ENCODE peak calls at places on chromosomes 13 and 19, in eight cellular contexts. P, M, A, F, Q, N, O and I are unnamed samples. For H3K27me3, the result is how much of the 10 kb centered on the place peaks cover.

GRCh38 chr19:32224371-32225244 is 120.8 kb upstream of the ZNF507 start:
- DNase-seq in P (peak), M (no peak), F (peak), Q (no peak), N (no peak), O (peak), A (peak), I (peak)

GRCh38 chr13:94065741-94066140 is 413.7 kb downstream of the DCT start:
- DNase-seq in O (no peak), A (no peak), P (no peak), N (no peak), F (no peak), Q (no peak), M (no peak), I (no peak)

GRCh38 chr13:90416519-90416918 is 931.0 kb upstream of the MIR17HG start:
- DNase-seq in F (no peak), P (peak), N (no peak), A (peak), O (no peak), M (no peak), Q (no peak), I (peak)

GRCh38 chr13:71320452-71320851 is 546.6 kb downstream of the DACH1 start:
- DNase-seq in P (no peak), Q (no peak), A (no peak), N (no peak), O (peak), F (peak), M (no peak), I (peak)

GRCh38 chr13:76129305-76130040 is 493.3 kb downstream of the LMO7 start:
- DNase-seq in M (no peak), P (no peak), Q (no peak), A (no peak), O (peak), N (no peak), F (no peak), I (peak)

GRCh38 chr13:73090116-73090811 is 31.5 kb downstream of the KLF5 start:
- DNase-seq in F (peak), Q (no peak), N (no peak), P (peak), O (no peak), M (no peak), A (no peak), I (peak)

GRCh38 chr13:50715402-50716146 is 127.9 kb downstream of the DLEU7 start:
- DNase-seq in O (no peak), M (no peak), N (peak), Q (peak), A (peak), F (no peak), P (peak), I (no peak)

GRCh38 chr13:112968910-112969691 is at the start of gene MCF2L:
- DNase-seq in M (peak), A (peak), P (peak), Q (no peak), O (peak), N (no peak), F (peak), I (peak)

GRCh38 chr13:41557719-41558118 is 100.4 kb downstream of the RGCC start:
- DNase-seq in A (no peak), Q (no peak), F (no peak), O (no peak), P (no peak), M (no peak), N (no peak), I (no peak)

GRCh38 chr13:24053505-24054251 is 106.8 kb upstream of the SPATA13 start:
- DNase-seq in O (peak), A (peak), Q (no peak), F (peak), M (peak), N (no peak), P (peak), I (peak)

GRCh38 chr19:33668968-33669367 is 47.2 kb downstream of the CHST8 start:
- DNase-seq in A (no peak), N (no peak), M (no peak), O (no peak), P (no peak), Q (no peak), F (no peak), I (no peak)

GRCh38 chr13:93466502-93467036 is 240.0 kb downstream of the GPC6 start:
- DNase-seq in N (no peak), F (no peak), O (no peak), P (no peak), Q (no peak), M (no peak), A (no peak), I (no peak)

GRCh38 chr19:5125797-5126497 is 157.0 kb downstream of the KDM4B start:
- DNase-seq in M (no peak), Q (no peak), F (no peak), O (peak), P (no peak), A (no peak), N (no peak), I (peak)

GRCh38 chr13:22665531-22665930 is 515.2 kb upstream of the SGCG start:
- DNase-seq in M (no peak), F (no peak), A (no peak), Q (no peak), N (no peak), O (no peak), P (no peak), I (no peak)

GRCh38 chr13:48094781-48095502 is at the start of gene MED4:
- DNase-seq in F (peak), M (peak), A (peak), Q (peak), N (peak), P (peak), O (peak), I (peak)

GRCh38 chr19:17581211-17581874 is 25.9 kb downstream of the COLGALT1 start:
- DNase-seq in P (no peak), O (no peak), A (no peak), M (no peak), N (no peak), Q (no peak), F (no peak), I (no peak)

GRCh38 chr13:101127741-101128353 is 288.5 kb downstream of the NALCN start:
- DNase-seq in O (peak), F (peak), N (no peak), A (peak), M (no peak), Q (no peak), P (peak), I (peak)

GRCh38 chr19:53849237-53849676 is 18.4 kb upstream of the MYADM start:
- DNase-seq in M (no peak), P (peak), F (no peak), Q (no peak), N (no peak), A (no peak), O (no peak), I (no peak)

GRCh38 chr13:24671367-24672117 is 8.7 kb upstream of the ATP12A start:
- DNase-seq in F (peak), Q (no peak), A (peak), O (peak), P (peak), M (no peak), N (peak), I (peak)

GRCh38 chr13:44879452-44880058 is 109.7 kb downstream of the NUFIP1 start:
- DNase-seq in N (no peak), O (no peak), P (peak), A (no peak), M (no peak), F (peak), Q (no peak), I (peak)

GRCh38 chr13:87779451-87779850 is 108.3 kb downstream of the SLITRK5 start:
- DNase-seq in O (no peak), A (no peak), F (no peak), P (no peak), Q (no peak), M (no peak), N (no peak), I (no peak)

GRCh38 chr19:18401580-18402112 is 4.2 kb upstream of the LRRC25 start:
- DNase-seq in Q (no peak), F (peak), M (no peak), O (peak), A (peak), P (peak), N (peak), I (no peak)

GRCh38 chr13:40666905-40667621 is 622 bp upstream of the FOXO1 start:
- DNase-seq in A (peak), N (peak), M (no peak), Q (no peak), P (peak), F (peak), O (peak), I (peak)

GRCh38 chr13:36275190-36276002 is 22.2 kb downstream of the CCDC169 start:
- DNase-seq in O (peak), Q (no peak), F (no peak), N (peak), M (no peak), A (peak), P (peak), I (peak)

GRCh38 chr19:11288349-11288748 is 7.6 kb upstream of the TSPAN16 start:
- DNase-seq in M (no peak), Q (no peak), F (no peak), A (no peak), O (no peak), P (no peak), N (no peak), I (no peak)

GRCh38 chr19:50204811-50205675 is 1.6 kb downstream of the MYH14 start:
- DNase-seq in Q (no peak), O (peak), P (peak), N (no peak), A (peak), M (peak), F (peak), I (peak)

GRCh38 chr19:39110263-39110967 is 15.2 kb upstream of the PAK4 start:
- DNase-seq in A (peak), F (peak), N (peak), P (peak), O (peak), Q (no peak), M (peak), I (peak)
- H3K27me3 ChIP-seq in A (under half), F (under half), N (half or more), P (under half), O (under half), Q (under half), M (under half), I (under half)

GRCh38 chr19:7829162-7829520 is 877 bp upstream of the EVI5L start:
- DNase-seq in Q (no peak), O (no peak), N (no peak), A (no peak), P (no peak), F (no peak), M (no peak), I (no peak)
- H3K4me3 ChIP-seq in Q (peak), O (peak), N (peak), A (peak), P (no peak), F (peak), M (peak), I (peak)

DNA sequence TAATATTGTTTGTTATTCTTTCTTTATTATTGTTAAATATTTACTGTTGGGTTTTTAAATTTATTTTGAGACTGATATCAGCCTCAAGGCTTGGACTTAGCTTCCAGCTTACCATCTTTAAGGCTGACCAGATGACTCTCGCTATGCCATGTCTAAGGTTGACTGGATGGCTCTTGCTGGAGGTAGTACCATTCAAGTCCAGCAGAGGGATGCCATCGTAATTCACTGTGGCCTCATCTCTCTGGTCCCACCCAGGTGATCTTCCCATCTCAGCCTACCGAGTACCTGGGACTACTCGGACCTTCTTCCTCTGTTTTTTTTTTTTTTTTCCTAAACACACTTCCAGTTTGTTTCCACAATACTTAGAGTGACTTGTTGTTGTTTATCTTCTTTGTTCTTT is 41.7 kb upstream of the ZNF91 start:
- DNase-seq in N (no peak), A (no peak), P (no peak), M (no peak), Q (no peak), F (no peak), O (no peak), I (no peak)
- TF ChIP-seq CTCF in N (no peak), A (no peak), P (no peak), M (no peak), Q (peak), F (peak), O (no peak), I (no peak)

GRCh38 chr19:1734328-1734966 is 18.9 kb upstream of the ONECUT3 start:
- DNase-seq in Q (no peak), A (no peak), P (no peak), O (no peak), N (no peak), M (no peak), F (no peak), I (no peak)

GRCh38 chr19:1730157-1730556 is 23.1 kb upstream of the ONECUT3 start:
- DNase-seq in O (no peak), A (no peak), P (no peak), N (no peak), M (no peak), Q (no peak), F (no peak), I (no peak)

GRCh38 chr19:1728816-1729567 is 24.3 kb upstream of the ONECUT3 start:
- DNase-seq in Q (no peak), P (no peak), M (no peak), N (no peak), F (no peak), A (no peak), O (no peak), I (no peak)

GRCh38 chr19:1725100-1726064 is 27.9 kb upstream of the ONECUT3 start:
- DNase-seq in Q (no peak), A (peak), P (peak), F (no peak), N (no peak), O (peak), M (no peak), I (peak)

GRCh38 chr19:1729568-1729925 is 23.8 kb upstream of the ONECUT3 start:
- DNase-seq in P (no peak), O (no peak), Q (no peak), M (no peak), F (no peak), N (no peak), A (no peak), I (no peak)
- H3K27me3 ChIP-seq in P (under half), O (half or more), Q (under half), M (half or more), F (under half), N (half or more), A (under half), I (half or more)

DNA sequence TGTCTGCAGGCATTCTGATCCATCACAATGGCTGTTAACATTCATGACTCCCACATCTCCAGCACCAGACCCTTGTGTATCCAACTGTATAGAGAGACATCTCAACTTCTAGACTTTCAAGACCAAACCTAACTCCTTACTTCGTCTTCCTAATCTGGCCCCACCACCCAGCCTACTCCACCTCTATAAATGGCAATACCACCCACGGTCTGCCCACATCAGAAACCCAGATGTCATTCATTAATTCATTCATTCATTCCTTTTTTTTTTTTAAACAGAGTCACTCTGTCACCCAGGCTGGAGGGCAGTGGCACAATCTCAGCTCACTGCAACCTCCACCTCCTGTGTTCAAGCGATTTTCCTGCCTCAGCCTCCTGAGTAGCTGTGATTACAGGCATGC is 10.4 kb downstream of the GPR42 start:
- DNase-seq in F (no peak), P (no peak), Q (no peak), M (no peak), A (no peak), O (no peak), N (no peak), I (no peak)
- H3K4me3 ChIP-seq in F (no peak), P (no peak), Q (no peak), M (no peak), A (no peak), O (no peak), N (no peak), I (no peak)

GRCh38 chr19:989381-990081 is 5.4 kb downstream of the WDR18 start:
- DNase-seq in P (no peak), F (no peak), M (no peak), N (no peak), Q (no peak), O (no peak), A (no peak), I (no peak)
- TF ChIP-seq CTCF in P (no peak), F (peak), M (no peak), N (peak), Q (no peak), O (peak), A (no peak), I (peak)

DNA sequence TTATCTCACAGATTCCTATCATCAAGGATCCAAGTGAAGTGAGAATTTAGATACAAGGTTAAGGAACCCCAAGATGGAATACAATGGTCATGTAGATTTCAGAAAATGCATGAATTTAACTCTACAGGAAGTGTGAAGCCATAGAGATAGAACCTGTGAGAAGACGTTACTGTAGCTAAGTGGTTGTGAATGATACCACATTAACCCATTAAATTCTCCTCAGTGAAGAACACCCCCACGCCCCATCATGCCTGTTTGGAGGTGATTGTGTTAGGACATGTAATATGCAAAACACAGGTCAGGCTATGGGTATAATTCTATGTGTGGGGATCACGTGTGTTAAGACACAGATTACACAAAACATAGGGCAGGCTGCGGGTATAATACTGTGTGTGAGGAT is 1166.7 kb downstream of the EFNB2 start:
- DNase-seq in M (no peak), N (no peak), A (no peak), P (no peak), Q (no peak), O (no peak), F (no peak), I (no peak)
- H3K27me3 ChIP-seq in M (under half), N (under half), A (under half), P (under half), Q (under half), O (under half), F (under half), I (under half)

GRCh38 chr13:26213345-26213744 is 8.8 kb downstream of the RNF6 start:
- DNase-seq in M (no peak), P (no peak), A (no peak), N (no peak), Q (no peak), O (no peak), F (no peak), I (no peak)
- H3K4me3 ChIP-seq in M (no peak), P (no peak), A (no peak), N (no peak), Q (no peak), O (no peak), F (no peak), I (no peak)

GRCh38 chr19:8512115-8512967 is 1.6 kb downstream of the ZNF414 start:
- DNase-seq in A (peak), P (no peak), F (no peak), M (no peak), O (peak), Q (no peak), N (no peak), I (no peak)

GRCh38 chr19:8511573-8512101 is 2.3 kb downstream of the ZNF414 start:
- DNase-seq in Q (no peak), F (no peak), M (no peak), N (no peak), P (no peak), O (no peak), A (peak), I (no peak)

GRCh38 chr19:8513687-8514504 is at the start of gene ZNF414:
- DNase-seq in N (peak), P (peak), M (peak), O (peak), Q (peak), A (peak), F (peak), I (peak)

GRCh38 chr19:8515317-8515716 is 1.4 kb upstream of the ZNF414 start:
- DNase-seq in M (no peak), F (no peak), A (no peak), Q (no peak), O (no peak), N (no peak), P (no peak), I (no peak)

GRCh38 chr19:8512991-8513686 is 828 bp downstream of the ZNF414 start:
- DNase-seq in P (no peak), A (no peak), F (no peak), M (no peak), Q (no peak), N (no peak), O (no peak), I (no peak)
- TF ChIP-seq CTCF in P (no peak), A (no peak), F (no peak), M (no peak), Q (no peak), N (no peak), O (no peak), I (no peak)

GRCh38 chr13:98886587-98886986 is 91.3 kb downstream of the DOCK9 start:
- DNase-seq in Q (no peak), N (no peak), A (no peak), F (no peak), O (no peak), P (no peak), M (no peak), I (no peak)

GRCh38 chr13:98888890-98889279 is 89.0 kb downstream of the DOCK9 start:
- DNase-seq in O (no peak), A (no peak), P (no peak), M (no peak), N (no peak), Q (no peak), F (no peak), I (no peak)

GRCh38 chr13:98890186-98890585 is 87.7 kb downstream of the DOCK9 start:
- DNase-seq in M (no peak), F (peak), O (no peak), Q (no peak), P (no peak), A (no peak), N (no peak), I (peak)

GRCh38 chr13:98889419-98890079 is 88.3 kb downstream of the DOCK9 start:
- DNase-seq in N (no peak), F (peak), O (no peak), M (no peak), Q (no peak), A (no peak), P (no peak), I (no peak)

GRCh38 chr13:98888222-98888889 is 89.5 kb downstream of the DOCK9 start:
- DNase-seq in Q (no peak), M (no peak), N (no peak), A (no peak), F (no peak), P (no peak), O (no peak), I (no peak)
- H3K27me3 ChIP-seq in Q (under half), M (under half), N (under half), A (under half), F (under half), P (under half), O (under half), I (under half)